ENCODE peak calls at places on chromosomes 5 and 9, in five cellular contexts. S is IMR-90, U is mesenchymal stem cell, K is neuronal stem cell, D is H9. Y is an unnamed sample.

GRCh38 chr5:158874343-158874742 is 225.4 kb downstream of the EBF1 start:
- DNase-seq in S (no peak), U (no peak), K (no peak), D (no peak), Y (no peak)

GRCh38 chr5:164051745-164052144 is 546.3 kb downstream of the MAT2B start:
- DNase-seq in S (peak; percentile 64), U (peak; percentile 3), K (no peak), D (no peak), Y (no peak)

GRCh38 chr9:136447173-136447778 is 7.6 kb upstream of the INPP5E start:
- DNase-seq in S (no peak), U (no peak), K (no peak), D (no peak), Y (no peak)

GRCh38 chr9:16046713-16047112 is 493.9 kb downstream of the CCDC171 start:
- DNase-seq in S (peak; percentile 61), U (no peak), K (no peak), D (no peak), Y (no peak)

GRCh38 chr9:136886610-136887597 is 588 bp downstream of the TRAF2 start:
- DNase-seq in S (peak; percentile 16), U (peak; percentile 61), K (peak; percentile 36), D (no peak), Y (peak; percentile 64)

GRCh38 chr9:93013856-93014582 is 44.5 kb upstream of the SUSD3 start:
- DNase-seq in S (no peak), U (no peak), K (no peak), D (peak; percentile 38), Y (no peak)

GRCh38 chr9:128145536-128145935 is 3.7 kb upstream of the LCN2 start:
- DNase-seq in S (no peak), U (no peak), K (no peak), D (no peak), Y (no peak)

GRCh38 chr5:74241751-74242140 is 398.8 kb downstream of the ENC1 start:
- DNase-seq in S (peak; percentile 34), U (no peak), K (no peak), D (peak; percentile 41), Y (peak; percentile 90)

GRCh38 chr9:89601856-89602562 is 2.8 kb upstream of the GADD45G start:
- DNase-seq in S (no peak), U (no peak), K (no peak), D (peak; percentile 15), Y (no peak)

GRCh38 chr5:135102716-135103696 is 69.0 kb upstream of the PITX1 start:
- DNase-seq in S (no peak), U (no peak), K (no peak), D (no peak), Y (no peak)

GRCh38 chr5:34486160-34486765 is 169.9 kb upstream of the RAI14 start:
- DNase-seq in S (peak; percentile 88), U (peak; percentile 85), K (peak; percentile 83), D (peak; percentile 84), Y (peak; percentile 89)

GRCh38 chr9:88387733-88388202 is 476 bp upstream of the SPIN1 start:
- DNase-seq in S (peak; percentile 52), U (peak; percentile 75), K (no peak), D (no peak), Y (peak; percentile 81)

GRCh38 chr5:92378961-92379611 is 996.0 kb upstream of the ARRDC3 start:
- DNase-seq in S (peak; percentile 49), U (peak; percentile 64), K (no peak), D (peak; percentile 53), Y (peak; percentile 95)

GRCh38 chr5:3911111-3911510 is 315.5 kb downstream of the IRX1 start:
- DNase-seq in S (no peak), U (no peak), K (no peak), D (no peak), Y (no peak)

GRCh38 chr5:92581690-92582089 is 999.3 kb downstream of the NR2F1-AS1 start:
- DNase-seq in S (no peak), U (no peak), K (no peak), D (no peak), Y (no peak)

GRCh38 chr9:73116030-73116429 is 35.6 kb upstream of the ANXA1 start:
- DNase-seq in S (peak; percentile 80), U (peak; percentile 75), K (no peak), D (no peak), Y (no peak)

GRCh38 chr5:175713930-175714329 is 56.1 kb downstream of the HRH2 start:
- DNase-seq in S (no peak), U (no peak), K (no peak), D (no peak), Y (no peak)

GRCh38 chr5:28766565-28767158 is 1728.3 kb upstream of the CDH9 start:
- DNase-seq in S (peak; percentile 21), U (peak; percentile 38), K (peak; percentile 24), D (no peak), Y (peak; percentile 41)

GRCh38 chr9:95458666-95459065 is 58.1 kb downstream of the PTCH1 start:
- DNase-seq in S (no peak), U (peak; percentile 61), K (no peak), D (no peak), Y (no peak)

GRCh38 chr5:178994580-178995340 is at the start of gene GRM6:
- DNase-seq in S (no peak), U (no peak), K (peak; percentile 35), D (peak; percentile 56), Y (peak; percentile 5)

GRCh38 chr9:16825971-16826370 is 44.5 kb downstream of the BNC2 start:
- DNase-seq in S (peak; percentile 96), U (peak; percentile 94), K (peak; percentile 57), D (no peak), Y (no peak)

GRCh38 chr9:89357331-89358197 is 39.3 kb downstream of the SECISBP2 start:
- DNase-seq in S (no peak), U (no peak), K (no peak), D (no peak), Y (no peak)

GRCh38 chr9:135251996-135252760 is 164.7 kb downstream of the OLFM1 start:
- DNase-seq in S (no peak), U (no peak), K (no peak), D (no peak), Y (no peak)

DNA sequence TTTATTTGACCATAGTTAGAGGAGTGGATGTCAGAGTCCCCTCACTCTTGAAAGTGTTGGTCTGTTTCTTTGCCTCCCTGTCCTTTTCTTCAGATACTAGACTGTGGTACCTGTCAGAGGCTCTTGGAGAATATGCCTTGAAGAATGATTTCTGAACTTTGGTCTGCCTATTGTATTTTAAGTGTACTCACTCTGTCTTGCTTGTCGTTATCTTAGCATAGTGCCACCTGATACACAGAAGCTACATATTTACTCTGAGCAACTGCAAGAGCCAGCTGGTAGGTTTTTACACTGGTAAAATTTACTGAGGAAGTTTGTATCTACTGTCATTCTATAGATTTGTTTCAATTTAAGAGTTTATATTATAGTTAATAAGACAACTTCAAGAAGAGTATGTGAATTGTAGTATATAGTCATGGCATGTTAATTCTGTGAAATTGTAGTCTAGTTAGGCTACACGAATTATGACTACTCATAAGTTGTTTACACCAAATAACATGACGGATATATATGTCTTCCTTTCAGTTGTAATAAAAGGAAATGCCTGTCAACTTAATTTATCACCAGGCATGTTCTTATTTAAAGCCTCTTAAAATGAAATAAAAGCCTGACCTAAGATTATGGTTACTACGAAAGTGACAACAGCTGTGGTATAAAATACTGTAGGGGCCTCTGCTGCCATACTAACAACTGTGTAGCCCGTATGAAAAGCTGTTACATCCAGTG is 201.7 kb downstream of the KDM4C start:
- DNase-seq in S (no peak), U (no peak), K (no peak), D (no peak), Y (no peak)
- H3K4me2 ChIP-seq in S (no peak overlapping the region), U (no peak overlapping the region), K (no peak overlapping the region), D (no peak overlapping the region), Y (no peak overlapping the region)

GRCh38 chr5:180816608-180817534 is 14.3 kb upstream of the MGAT1 start:
- DNase-seq in S (peak; percentile 44), U (peak; percentile 76), K (no peak), D (no peak), Y (no peak)
- H4K8ac ChIP-seq in S (peak overlapping the region; percentile 73), U (peak overlapping the region; percentile 86), K (no peak overlapping the region), D (no peak overlapping the region), Y (no peak overlapping the region)

GRCh38 chr9:110068212-110068611 is 139.7 kb downstream of the C9orf152 start:
- DNase-seq in S (no peak), U (no peak), K (no peak), D (no peak), Y (no peak)

GRCh38 chr9:110066929-110067716 is 140.8 kb downstream of the C9orf152 start:
- DNase-seq in S (no peak), U (no peak), K (no peak), D (no peak), Y (no peak)

GRCh38 chr9:110069326-110070248 is 138.4 kb downstream of the C9orf152 start:
- DNase-seq in S (peak; percentile 96), U (peak; percentile 96), K (no peak), D (no peak), Y (no peak)

GRCh38 chr9:110065527-110065926 is 142.4 kb downstream of the C9orf152 start:
- DNase-seq in S (peak; percentile 66), U (peak; percentile 90), K (no peak), D (no peak), Y (no peak)

GRCh38 chr9:110064721-110065252 is 143.2 kb downstream of the C9orf152 start:
- DNase-seq in S (no peak), U (no peak), K (no peak), D (no peak), Y (no peak)
- H3K4me2 ChIP-seq in S (no peak overlapping the region), U (no peak overlapping the region), K (no peak overlapping the region), D (no peak overlapping the region), Y (no peak overlapping the region)

GRCh38 chr9:33161011-33161588 is 6.0 kb downstream of the B4GALT1 start:
- DNase-seq in S (peak; percentile 98), U (peak; percentile 98), K (peak; percentile 40), D (no peak), Y (peak; percentile 88)
- H4K8ac ChIP-seq in S (peak overlapping the region; percentile 87), U (peak overlapping the region; percentile 75), K (no peak overlapping the region), D (no peak overlapping the region), Y (no peak overlapping the region)

GRCh38 chr5:181185560-181185959 is 19.4 kb downstream of the TRIM7 start:
- DNase-seq in S (no peak), U (no peak), K (no peak), D (no peak), Y (no peak)
- H3K4me2 ChIP-seq in S (no peak overlapping the region), U (no peak overlapping the region), K (no peak overlapping the region), D (no peak overlapping the region), Y (no peak overlapping the region)

Y was measured in mesendoderm.